ENCODE peak calls at places on chromosomes 16 and 17, in seven cellular contexts. F is CD4-positive, CD25-positive, alpha-beta regulatory T cell; M is heart left ventricle; G is stimulated activated CD4-positive, alpha-beta T cell treated with anti-CD3 and anti-CD28 coated beads, Interleukin-1b, Interleukin-23, amount 100 ng/mL, for 24 hours; W is activated CD4-positive, alpha-beta T cell treated with anti-CD3 and anti-CD28 coated beads, Interleukin-2, amount 50 U/mL, for 1 hour; H is trophoblast cell; K is adrenal gland. D is an unnamed sample.

GRCh38 chr17:45722161-45722560 is 62.0 kb upstream of the CRHR1 start:
- DNase-seq in F (no peak), M (no peak), G (no peak), W (no peak), H (peak), K (no peak), D (no peak)

GRCh38 chr17:1559743-1560581 is 2.6 kb downstream of the PITPNA start:
- DNase-seq in F (no peak), M (no peak), G (no peak), W (no peak), H (no peak), K (no peak), D (no peak)

GRCh38 chr17:48071654-48072053 is 23.5 kb downstream of the NFE2L1 start:
- DNase-seq in F (no peak), M (no peak), G (no peak), W (no peak), H (no peak), K (peak), D (no peak)

GRCh38 chr17:2943971-2944370 is 119.4 kb downstream of the OR1D5 start:
- DNase-seq in F (no peak), M (no peak), G (no peak), W (no peak), H (no peak), K (no peak), D (no peak)

GRCh38 chr17:37299257-37299985 is 76.4 kb upstream of the C17orf78 start:
- DNase-seq in F (no peak), M (no peak), G (no peak), W (no peak), H (no peak), K (peak), D (no peak)

GRCh38 chr16:10386517-10387377 is 886 bp downstream of the ATF7IP2 start:
- DNase-seq in F (no peak), M (no peak), G (no peak), W (no peak), H (peak), K (no peak), D (no peak)

GRCh38 chr16:82888616-82889015 is 261.8 kb downstream of the CDH13 start:
- DNase-seq in F (no peak), M (no peak), G (no peak), W (no peak), H (no peak), K (no peak), D (no peak)

GRCh38 chr16:74296465-74297295 is at the start of gene PSMD7:
- DNase-seq in F (peak), M (peak), G (peak), W (peak), H (peak), K (peak), D (peak)

GRCh38 chr17:3566551-3566950 is 8.9 kb upstream of the TRPV3 start:
- DNase-seq in F (no peak), M (no peak), G (no peak), W (no peak), H (no peak), K (no peak), D (no peak)

GRCh38 chr16:23254338-23254737 is 47.8 kb upstream of the SCNN1B start:
- DNase-seq in F (no peak), M (no peak), G (no peak), W (no peak), H (peak), K (no peak), D (no peak)

GRCh38 chr17:77049440-77049839 is 91.3 kb upstream of the SEC14L1 start:
- DNase-seq in F (no peak), M (no peak), G (no peak), W (no peak), H (no peak), K (no peak), D (no peak)

GRCh38 chr17:70636517-70637133 is 467.3 kb downstream of the KCNJ2 start:
- DNase-seq in F (no peak), M (no peak), G (no peak), W (no peak), H (peak), K (no peak), D (no peak)

GRCh38 chr16:72241930-72242329 is 70.0 kb upstream of the PMFBP1 start:
- DNase-seq in F (no peak), M (no peak), G (no peak), W (no peak), H (peak), K (peak), D (peak)

GRCh38 chr16:89782489-89782888 is 34.0 kb downstream of the FANCA start:
- DNase-seq in F (no peak), M (no peak), G (no peak), W (no peak), H (no peak), K (no peak), D (no peak)

GRCh38 chr16:3722508-3722907 is 5.2 kb upstream of the TRAP1 start:
- DNase-seq in F (no peak), M (no peak), G (no peak), W (no peak), H (no peak), K (no peak), D (no peak)

GRCh38 chr16:57146735-57147134 is 39.1 kb downstream of the PSME3IP1 start:
- DNase-seq in F (no peak), M (no peak), G (no peak), W (no peak), H (no peak), K (no peak), D (peak)

GRCh38 chr16:46857261-46857962 is 26.4 kb upstream of the C16orf87 start:
- DNase-seq in F (no peak), M (no peak), G (no peak), W (no peak), H (peak), K (peak), D (no peak)

GRCh38 chr16:72255785-72256184 is 83.8 kb upstream of the PMFBP1 start:
- DNase-seq in F (no peak), M (no peak), G (no peak), W (no peak), H (no peak), K (no peak), D (no peak)

D was measured in ovary.